ENCODE peak calls at places on chromosomes 5 and 9, in four cellular contexts. M is HCT116, X is MM.1S, T is H1. Z is an unnamed sample. For H3K36me3, the result is how much of the 10 kb centered on the place peaks cover.

GRCh38 chr5:141960449-141961323 is 2.7 kb upstream of the PCDH12 start:
- DNase-seq in M (peak), X (peak), T (peak), Z (no peak)

GRCh38 chr9:93168581-93168980 is 15.4 kb upstream of the WNK2 start:
- DNase-seq in M (no peak), X (no peak), T (no peak), Z (no peak)

GRCh38 chr9:70091103-70091502 is 47.5 kb downstream of the MAMDC2 start:
- DNase-seq in M (no peak), X (no peak), T (no peak), Z (no peak)

GRCh38 chr5:135396459-135397055 is 2.5 kb downstream of the MACROH2A1 start:
- DNase-seq in M (no peak), X (no peak), T (no peak), Z (no peak)

GRCh38 chr5:82364497-82364896 is 86.3 kb upstream of the RPS23 start:
- DNase-seq in M (no peak), X (no peak), T (no peak), Z (no peak)

GRCh38 chr9:100670719-100671118 is 92.8 kb downstream of the CAVIN4 start:
- DNase-seq in M (no peak), X (no peak), T (no peak), Z (no peak)

GRCh38 chr9:137113385-137114159 is 961 bp downstream of the DPP7 start:
- DNase-seq in M (no peak), X (no peak), T (peak), Z (no peak)

GRCh38 chr9:115640887-115641286 is 512.7 kb upstream of the PAPPA start:
- DNase-seq in M (no peak), X (no peak), T (no peak), Z (peak)

GRCh38 chr5:139841549-139841948 is 45.9 kb downstream of the PSD2 start:
- DNase-seq in M (no peak), X (no peak), T (no peak), Z (no peak)
- TF ChIP-seq CTCF in M (no peak), X (no peak), T (no peak), Z (no peak)

GRCh38 chr5:53480474-53481353 is at the start of gene FST:
- DNase-seq in M (no peak), X (no peak), T (peak), Z (no peak)
- H2AFZ ChIP-seq in M (peak), X (peak), T (peak), Z (peak)

DNA sequence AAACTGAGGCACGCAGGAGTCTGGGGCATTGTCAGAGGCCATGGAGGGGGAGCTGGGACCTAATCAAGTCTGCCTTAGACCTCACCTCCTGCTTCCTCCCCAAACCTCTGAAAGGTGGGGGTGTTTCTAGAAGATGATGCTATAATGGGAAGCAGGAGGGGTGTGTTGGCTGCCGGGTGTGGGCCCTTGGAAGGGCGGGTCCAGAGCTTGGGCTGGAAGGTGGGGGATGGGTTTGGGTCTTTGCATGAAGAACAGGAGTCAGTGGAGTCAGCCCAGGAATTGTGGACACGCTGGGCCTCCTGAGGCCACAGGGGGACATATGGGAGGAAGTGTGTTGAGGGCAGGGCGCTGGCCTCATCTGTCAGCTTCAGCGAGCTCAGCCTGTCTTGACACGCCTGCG is 101.0 kb upstream of the FCN2 start:
- DNase-seq in M (no peak), X (no peak), T (no peak), Z (no peak)
- H3K36me3 ChIP-seq in M (under half), X (under half), T (under half), Z (under half)

GRCh38 chr9:35415769-35416427 is 74.0 kb upstream of the RUSC2 start:
- DNase-seq in M (no peak), X (no peak), T (peak), Z (no peak)
- TF ChIP-seq CTCF in M (peak), X (peak), T (peak), Z (peak)

DNA sequence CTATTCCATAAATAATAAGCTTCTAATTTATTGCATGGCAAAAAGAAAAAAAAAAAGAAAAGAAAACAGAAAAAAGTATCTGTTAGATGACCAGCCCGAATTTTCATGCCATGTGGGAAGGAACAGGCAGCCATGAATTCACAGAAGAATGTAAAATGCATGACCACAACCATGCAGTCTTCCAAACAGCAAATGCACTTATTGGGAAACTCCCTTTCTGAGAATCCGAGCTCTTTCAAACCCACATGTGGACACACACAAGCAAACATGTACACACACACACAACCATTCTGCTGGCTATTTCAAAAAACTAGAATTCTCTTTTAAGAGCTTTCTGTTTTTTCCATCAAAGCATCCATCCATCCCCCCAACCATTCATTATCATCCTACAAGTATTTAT is 236.1 kb downstream of the DNAH5 start:
- DNase-seq in M (no peak), X (no peak), T (no peak), Z (no peak)
- H2AFZ ChIP-seq in M (no peak), X (no peak), T (no peak), Z (no peak)